ENCODE peak calls at places on chromosomes 1 and 21, in six cellular contexts. N is CD8-positive, alpha-beta T cell; E is GF-D8; K is adrenal gland; F is heart right ventricle; L is GM06990. J is an unnamed sample.

GRCh38 chr1:18724001-18724411 is 93.4 kb downstream of the PAX7 start:
- DNase-seq in N (no peak), E (no peak), K (no peak), F (no peak), L (no peak), J (no peak)

GRCh38 chr21:34704119-34704518 is 35.3 kb downstream of the CLIC6 start:
- DNase-seq in N (no peak), E (no peak), K (no peak), F (no peak), L (no peak), J (no peak)

GRCh38 chr1:61993331-61993961 is 201.2 kb upstream of the L1TD1 start:
- DNase-seq in N (no peak), E (no peak), K (no peak), F (no peak), L (no peak), J (no peak)

GRCh38 chr1:244846653-244847052 is 11.2 kb downstream of the COX20 start:
- DNase-seq in N (no peak), E (no peak), K (no peak), F (no peak), L (no peak), J (no peak)

GRCh38 chr1:38077523-38078147 is 31.0 kb upstream of the POU3F1 start:
- DNase-seq in N (no peak), E (no peak), K (no peak), F (no peak), L (no peak), J (no peak)

GRCh38 chr1:66294692-66295384 is 239.1 kb upstream of the SGIP1 start:
- DNase-seq in N (no peak), E (no peak), K (peak), F (no peak), L (no peak), J (no peak)

GRCh38 chr1:6005276-6005917 is 13.2 kb upstream of the NPHP4 start:
- DNase-seq in N (no peak), E (no peak), K (no peak), F (no peak), L (no peak), J (no peak)

GRCh38 chr21:41764558-41765392 is 2.1 kb downstream of the RIPK4 start:
- DNase-seq in N (no peak), E (no peak), K (no peak), F (no peak), L (no peak), J (no peak)

GRCh38 chr1:180219776-180220175 is 10.3 kb upstream of the LHX4 start:
- DNase-seq in N (no peak), E (no peak), K (no peak), F (no peak), L (no peak), J (no peak)

GRCh38 chr1:3053366-3053980 is 15.5 kb upstream of the PRDM16 start:
- DNase-seq in N (no peak), E (no peak), K (no peak), F (no peak), L (no peak), J (no peak)

GRCh38 chr21:45704311-45705108 is 61.0 kb downstream of the PCBP3 start:
- DNase-seq in N (no peak), E (no peak), K (no peak), F (no peak), L (no peak), J (no peak)

GRCh38 chr21:43287111-43287973 is 118.5 kb downstream of the CRYAA start:
- DNase-seq in N (no peak), E (no peak), K (no peak), F (no peak), L (no peak), J (peak)

GRCh38 chr1:96183928-96184327 is 537.7 kb upstream of the PTBP2 start:
- DNase-seq in N (no peak), E (no peak), K (no peak), F (no peak), L (no peak), J (no peak)

GRCh38 chr1:37315236-37315870 is 159.0 kb upstream of the ZC3H12A start:
- DNase-seq in N (no peak), E (no peak), K (no peak), F (no peak), L (no peak), J (no peak)

GRCh38 chr1:58156801-58157200 is 389.7 kb downstream of the OMA1 start:
- DNase-seq in N (no peak), E (no peak), K (no peak), F (no peak), L (no peak), J (no peak)

GRCh38 chr1:248821101-248821500 is 4.6 kb downstream of the SH3BP5L start:
- DNase-seq in N (peak), E (no peak), K (peak), F (no peak), L (no peak), J (no peak)

GRCh38 chr1:234907585-234908457 is 220.8 kb downstream of the TOMM20 start:
- DNase-seq in N (no peak), E (no peak), K (no peak), F (no peak), L (no peak), J (no peak)

GRCh38 chr1:43791243-43791642 is 83.9 kb downstream of the ST3GAL3 start:
- DNase-seq in N (no peak), E (no peak), K (no peak), F (no peak), L (no peak), J (no peak)

GRCh38 chr21:43921979-43922945 is 57.2 kb downstream of the AGPAT3 start:
- DNase-seq in N (peak), E (peak), K (no peak), F (no peak), L (peak), J (peak)

GRCh38 chr1:153697873-153698647 is 19.6 kb downstream of the NPR1 start:
- DNase-seq in N (no peak), E (no peak), K (peak), F (peak), L (no peak), J (no peak)

GRCh38 chr1:224114787-224115175 is 870 bp downstream of the FBXO28 start:
- DNase-seq in N (no peak), E (no peak), K (no peak), F (no peak), L (no peak), J (no peak)

GRCh38 chr1:12376236-12377064 is 146.6 kb downstream of the VPS13D start:
- DNase-seq in N (no peak), E (peak), K (no peak), F (no peak), L (no peak), J (peak)

GRCh38 chr1:219535021-219535420 is 77.9 kb downstream of the ZC3H11B start:
- DNase-seq in N (no peak), E (no peak), K (no peak), F (no peak), L (no peak), J (no peak)

J was measured in Kasumi-1.